ENCODE peak calls at places on chromosomes 7 and 10, in nine cellular contexts. One of them, this sample, is unnamed.
A peak's percentile ranks its signal among the peaks of the same experiment; 100 is the strongest.

GRCh38 chr10:97685395-97685958 is 1.6 kb downstream of the AVPI1 start:
- DNase-seq in MV-4-11: no peak
- DNase-seq in stimulated activated CD4-positive, alpha-beta T cell treated with anti-CD3 and anti-CD28 coated beads, Interleukin-15, amount 100 ng/mL, for 24 hours: no peak
- DNase-seq in activated gamma-delta T cell treated with Interleukin-2 at 50 U/mL for 16 hours: no peak
- DNase-seq in SJSA1: no peak
- DNase-seq in SK-N-DZ: peak; percentile 44
- DNase-seq in SIG-M5: no peak
- DNase-seq in GM13977: no peak
- DNase-seq in 8988T: no peak
- DNase-seq in this sample: no peak

GRCh38 chr7:116218051-116218645 is 7.8 kb downstream of the TES start:
- DNase-seq in SJSA1: peak; percentile 90
- DNase-seq in SIG-M5: no peak
- DNase-seq in 8988T: no peak
- DNase-seq in activated gamma-delta T cell treated with Interleukin-2 at 50 U/mL for 16 hours: no peak
- DNase-seq in GM13977: no peak
- DNase-seq in stimulated activated CD4-positive, alpha-beta T cell treated with anti-CD3 and anti-CD28 coated beads, Interleukin-15, amount 100 ng/mL, for 24 hours: no peak
- DNase-seq in MV-4-11: no peak
- DNase-seq in SK-N-DZ: no peak
- DNase-seq in this sample: peak; percentile 53

GRCh38 chr10:98285416-98285815 is 17.4 kb upstream of the LOXL4 start:
- DNase-seq in MV-4-11: no peak
- DNase-seq in stimulated activated CD4-positive, alpha-beta T cell treated with anti-CD3 and anti-CD28 coated beads, Interleukin-15, amount 100 ng/mL, for 24 hours: no peak
- DNase-seq in SJSA1: no peak
- DNase-seq in 8988T: no peak
- DNase-seq in activated gamma-delta T cell treated with Interleukin-2 at 50 U/mL for 16 hours: no peak
- DNase-seq in SK-N-DZ: no peak
- DNase-seq in SIG-M5: no peak
- DNase-seq in GM13977: no peak
- DNase-seq in this sample: no peak

GRCh38 chr10:70192325-70192966 is 22.1 kb upstream of the SAR1A start:
- DNase-seq in GM13977: no peak
- DNase-seq in 8988T: no peak
- DNase-seq in SK-N-DZ: no peak
- DNase-seq in SJSA1: no peak
- DNase-seq in activated gamma-delta T cell treated with Interleukin-2 at 50 U/mL for 16 hours: no peak
- DNase-seq in SIG-M5: no peak
- DNase-seq in stimulated activated CD4-positive, alpha-beta T cell treated with anti-CD3 and anti-CD28 coated beads, Interleukin-15, amount 100 ng/mL, for 24 hours: no peak
- DNase-seq in MV-4-11: no peak
- DNase-seq in this sample: no peak

GRCh38 chr10:97889461-97890265 is 40.0 kb downstream of the GOLGA7B start:
- DNase-seq in 8988T: no peak
- DNase-seq in stimulated activated CD4-positive, alpha-beta T cell treated with anti-CD3 and anti-CD28 coated beads, Interleukin-15, amount 100 ng/mL, for 24 hours: peak; percentile 23
- DNase-seq in SIG-M5: no peak
- DNase-seq in SJSA1: peak; percentile 76
- DNase-seq in GM13977: no peak
- DNase-seq in SK-N-DZ: no peak
- DNase-seq in activated gamma-delta T cell treated with Interleukin-2 at 50 U/mL for 16 hours: no peak
- DNase-seq in MV-4-11: no peak
- DNase-seq in this sample: no peak

GRCh38 chr7:67654622-67655021 is 658.0 kb downstream of the TYW1 start:
- DNase-seq in 8988T: no peak
- DNase-seq in activated gamma-delta T cell treated with Interleukin-2 at 50 U/mL for 16 hours: no peak
- DNase-seq in stimulated activated CD4-positive, alpha-beta T cell treated with anti-CD3 and anti-CD28 coated beads, Interleukin-15, amount 100 ng/mL, for 24 hours: no peak
- DNase-seq in MV-4-11: no peak
- DNase-seq in SK-N-DZ: no peak
- DNase-seq in GM13977: no peak
- DNase-seq in SIG-M5: no peak
- DNase-seq in SJSA1: no peak
- DNase-seq in this sample: no peak

GRCh38 chr10:117492504-117492903 is 50.0 kb upstream of the EMX2 start:
- DNase-seq in MV-4-11: no peak
- DNase-seq in GM13977: no peak
- DNase-seq in SK-N-DZ: no peak
- DNase-seq in SIG-M5: no peak
- DNase-seq in activated gamma-delta T cell treated with Interleukin-2 at 50 U/mL for 16 hours: no peak
- DNase-seq in SJSA1: no peak
- DNase-seq in 8988T: no peak
- DNase-seq in stimulated activated CD4-positive, alpha-beta T cell treated with anti-CD3 and anti-CD28 coated beads, Interleukin-15, amount 100 ng/mL, for 24 hours: no peak
- DNase-seq in this sample: no peak

GRCh38 chr10:99431190-99431549 is 746 bp upstream of the GOT1 start:
- DNase-seq in MV-4-11: peak; percentile 26
- DNase-seq in SK-N-DZ: peak; percentile 42
- DNase-seq in SIG-M5: no peak
- DNase-seq in 8988T: no peak
- DNase-seq in activated gamma-delta T cell treated with Interleukin-2 at 50 U/mL for 16 hours: no peak
- DNase-seq in SJSA1: no peak
- DNase-seq in stimulated activated CD4-positive, alpha-beta T cell treated with anti-CD3 and anti-CD28 coated beads, Interleukin-15, amount 100 ng/mL, for 24 hours: peak; percentile 35
- DNase-seq in GM13977: no peak
- DNase-seq in this sample: no peak

GRCh38 chr7:33186187-33186586 is 56.8 kb downstream of the BBS9 start:
- DNase-seq in SIG-M5: no peak
- DNase-seq in SJSA1: no peak
- DNase-seq in activated gamma-delta T cell treated with Interleukin-2 at 50 U/mL for 16 hours: no peak
- DNase-seq in 8988T: no peak
- DNase-seq in stimulated activated CD4-positive, alpha-beta T cell treated with anti-CD3 and anti-CD28 coated beads, Interleukin-15, amount 100 ng/mL, for 24 hours: no peak
- DNase-seq in GM13977: no peak
- DNase-seq in SK-N-DZ: no peak
- DNase-seq in MV-4-11: no peak
- DNase-seq in this sample: no peak

GRCh38 chr7:128035712-128036111 is 4.5 kb upstream of the LRRC4 start:
- DNase-seq in SK-N-DZ: peak; percentile 45
- DNase-seq in GM13977: peak; percentile 31
- DNase-seq in MV-4-11: no peak
- DNase-seq in activated gamma-delta T cell treated with Interleukin-2 at 50 U/mL for 16 hours: no peak
- DNase-seq in SIG-M5: no peak
- DNase-seq in SJSA1: no peak
- DNase-seq in stimulated activated CD4-positive, alpha-beta T cell treated with anti-CD3 and anti-CD28 coated beads, Interleukin-15, amount 100 ng/mL, for 24 hours: no peak
- DNase-seq in 8988T: no peak
- DNase-seq in this sample: no peak

GRCh38 chr10:90136731-90137316 is 435.4 kb downstream of the KIF20B start:
- DNase-seq in activated gamma-delta T cell treated with Interleukin-2 at 50 U/mL for 16 hours: no peak
- DNase-seq in SK-N-DZ: peak; percentile 31
- DNase-seq in SJSA1: peak; percentile 5
- DNase-seq in GM13977: no peak
- DNase-seq in SIG-M5: no peak
- DNase-seq in MV-4-11: peak; percentile 7
- DNase-seq in 8988T: no peak
- DNase-seq in stimulated activated CD4-positive, alpha-beta T cell treated with anti-CD3 and anti-CD28 coated beads, Interleukin-15, amount 100 ng/mL, for 24 hours: no peak
- DNase-seq in this sample: no peak

GRCh38 chr10:24952146-24952700 is at the start of gene PRTFDC1:
- DNase-seq in MV-4-11: no peak
- DNase-seq in activated gamma-delta T cell treated with Interleukin-2 at 50 U/mL for 16 hours: peak; percentile 27
- DNase-seq in stimulated activated CD4-positive, alpha-beta T cell treated with anti-CD3 and anti-CD28 coated beads, Interleukin-15, amount 100 ng/mL, for 24 hours: peak; percentile 44
- DNase-seq in SJSA1: peak; percentile 63
- DNase-seq in GM13977: peak; percentile 62
- DNase-seq in SK-N-DZ: peak; percentile 29
- DNase-seq in 8988T: peak; percentile 61
- DNase-seq in SIG-M5: no peak
- DNase-seq in this sample: no peak

GRCh38 chr7:149404830-149405229 is 56.0 kb downstream of the ZNF777 start:
- DNase-seq in stimulated activated CD4-positive, alpha-beta T cell treated with anti-CD3 and anti-CD28 coated beads, Interleukin-15, amount 100 ng/mL, for 24 hours: no peak
- DNase-seq in 8988T: no peak
- DNase-seq in SIG-M5: no peak
- DNase-seq in activated gamma-delta T cell treated with Interleukin-2 at 50 U/mL for 16 hours: no peak
- DNase-seq in MV-4-11: no peak
- DNase-seq in SK-N-DZ: no peak
- DNase-seq in GM13977: no peak
- DNase-seq in SJSA1: no peak
- DNase-seq in this sample: no peak

GRCh38 chr10:94224656-94225055 is 138.1 kb downstream of the NOC3L start:
- DNase-seq in stimulated activated CD4-positive, alpha-beta T cell treated with anti-CD3 and anti-CD28 coated beads, Interleukin-15, amount 100 ng/mL, for 24 hours: no peak
- DNase-seq in activated gamma-delta T cell treated with Interleukin-2 at 50 U/mL for 16 hours: no peak
- DNase-seq in 8988T: no peak
- DNase-seq in GM13977: no peak
- DNase-seq in SJSA1: no peak
- DNase-seq in SK-N-DZ: no peak
- DNase-seq in MV-4-11: no peak
- DNase-seq in SIG-M5: no peak
- DNase-seq in this sample: no peak

GRCh38 chr7:4052126-4052525 is 630.0 kb upstream of the FOXK1 start:
- DNase-seq in SK-N-DZ: peak; percentile 80
- DNase-seq in GM13977: no peak
- DNase-seq in SIG-M5: no peak
- DNase-seq in stimulated activated CD4-positive, alpha-beta T cell treated with anti-CD3 and anti-CD28 coated beads, Interleukin-15, amount 100 ng/mL, for 24 hours: no peak
- DNase-seq in 8988T: no peak
- DNase-seq in SJSA1: no peak
- DNase-seq in MV-4-11: no peak
- DNase-seq in activated gamma-delta T cell treated with Interleukin-2 at 50 U/mL for 16 hours: no peak
- DNase-seq in this sample: no peak

GRCh38 chr10:93415693-93416092 is 66.4 kb downstream of the MYOF start:
- DNase-seq in 8988T: no peak
- DNase-seq in SJSA1: no peak
- DNase-seq in SIG-M5: no peak
- DNase-seq in SK-N-DZ: no peak
- DNase-seq in activated gamma-delta T cell treated with Interleukin-2 at 50 U/mL for 16 hours: no peak
- DNase-seq in MV-4-11: peak; percentile 20
- DNase-seq in GM13977: no peak
- DNase-seq in stimulated activated CD4-positive, alpha-beta T cell treated with anti-CD3 and anti-CD28 coated beads, Interleukin-15, amount 100 ng/mL, for 24 hours: no peak
- DNase-seq in this sample: no peak

GRCh38 chr7:100430450-100431285 is 1.0 kb downstream of the MEPCE start:
- DNase-seq in SJSA1: peak; percentile 20
- DNase-seq in SIG-M5: no peak
- DNase-seq in MV-4-11: peak; percentile 49
- DNase-seq in SK-N-DZ: no peak
- DNase-seq in GM13977: no peak
- DNase-seq in 8988T: no peak
- DNase-seq in stimulated activated CD4-positive, alpha-beta T cell treated with anti-CD3 and anti-CD28 coated beads, Interleukin-15, amount 100 ng/mL, for 24 hours: peak; percentile 52
- DNase-seq in activated gamma-delta T cell treated with Interleukin-2 at 50 U/mL for 16 hours: peak; percentile 35
- DNase-seq in this sample: no peak

GRCh38 chr7:101410743-101411476 is 48.2 kb downstream of the COL26A1 start:
- DNase-seq in MV-4-11: no peak
- DNase-seq in GM13977: peak; percentile 78
- DNase-seq in stimulated activated CD4-positive, alpha-beta T cell treated with anti-CD3 and anti-CD28 coated beads, Interleukin-15, amount 100 ng/mL, for 24 hours: peak; percentile 53
- DNase-seq in SJSA1: peak; percentile 30
- DNase-seq in SK-N-DZ: peak; percentile 84
- DNase-seq in 8988T: peak; percentile 76
- DNase-seq in SIG-M5: no peak
- DNase-seq in activated gamma-delta T cell treated with Interleukin-2 at 50 U/mL for 16 hours: peak; percentile 45
- DNase-seq in this sample: no peak

GRCh38 chr10:86506062-86506461 is 15.5 kb downstream of the WAPL start:
- DNase-seq in activated gamma-delta T cell treated with Interleukin-2 at 50 U/mL for 16 hours: no peak
- DNase-seq in SJSA1: no peak
- DNase-seq in GM13977: no peak
- DNase-seq in SIG-M5: no peak
- DNase-seq in SK-N-DZ: no peak
- DNase-seq in 8988T: no peak
- DNase-seq in MV-4-11: no peak
- DNase-seq in stimulated activated CD4-positive, alpha-beta T cell treated with anti-CD3 and anti-CD28 coated beads, Interleukin-15, amount 100 ng/mL, for 24 hours: no peak
- DNase-seq in this sample: no peak

GRCh38 chr10:114413398-114413797 is 9.1 kb upstream of the AFAP1L2 start:
- DNase-seq in activated gamma-delta T cell treated with Interleukin-2 at 50 U/mL for 16 hours: no peak
- DNase-seq in SK-N-DZ: no peak
- DNase-seq in SIG-M5: no peak
- DNase-seq in MV-4-11: no peak
- DNase-seq in GM13977: no peak
- DNase-seq in 8988T: peak; percentile 53
- DNase-seq in SJSA1: no peak
- DNase-seq in stimulated activated CD4-positive, alpha-beta T cell treated with anti-CD3 and anti-CD28 coated beads, Interleukin-15, amount 100 ng/mL, for 24 hours: no peak
- DNase-seq in this sample: no peak

GRCh38 chr10:17616403-17617030 is 657 bp downstream of the HACD1 start:
- DNase-seq in 8988T: peak; percentile 33
- DNase-seq in stimulated activated CD4-positive, alpha-beta T cell treated with anti-CD3 and anti-CD28 coated beads, Interleukin-15, amount 100 ng/mL, for 24 hours: peak; percentile 55
- DNase-seq in activated gamma-delta T cell treated with Interleukin-2 at 50 U/mL for 16 hours: peak; percentile 11
- DNase-seq in MV-4-11: peak; percentile 30
- DNase-seq in GM13977: peak; percentile 58
- DNase-seq in SJSA1: peak; percentile 61
- DNase-seq in SIG-M5: no peak
- DNase-seq in SK-N-DZ: peak; percentile 15
- DNase-seq in this sample: peak; percentile 18

GRCh38 chr10:103759100-103759781 is 96.1 kb downstream of the SH3PXD2A start:
- DNase-seq in SK-N-DZ: no peak
- DNase-seq in GM13977: peak; percentile 69
- DNase-seq in stimulated activated CD4-positive, alpha-beta T cell treated with anti-CD3 and anti-CD28 coated beads, Interleukin-15, amount 100 ng/mL, for 24 hours: peak; percentile 49
- DNase-seq in MV-4-11: peak; percentile 92
- DNase-seq in activated gamma-delta T cell treated with Interleukin-2 at 50 U/mL for 16 hours: no peak
- DNase-seq in 8988T: no peak
- DNase-seq in SIG-M5: peak; percentile 54
- DNase-seq in SJSA1: peak; percentile 29
- DNase-seq in this sample: peak; percentile 19

GRCh38 chr10:27716521-27716920 is 29.1 kb downstream of the MKX start:
- DNase-seq in SIG-M5: no peak
- DNase-seq in SJSA1: no peak
- DNase-seq in 8988T: no peak
- DNase-seq in MV-4-11: no peak
- DNase-seq in stimulated activated CD4-positive, alpha-beta T cell treated with anti-CD3 and anti-CD28 coated beads, Interleukin-15, amount 100 ng/mL, for 24 hours: no peak
- DNase-seq in SK-N-DZ: no peak
- DNase-seq in GM13977: no peak
- DNase-seq in activated gamma-delta T cell treated with Interleukin-2 at 50 U/mL for 16 hours: no peak
- DNase-seq in this sample: no peak

GRCh38 chr10:30093303-30093967 is 34.0 kb upstream of the JCAD start:
- DNase-seq in SJSA1: no peak
- DNase-seq in MV-4-11: no peak
- DNase-seq in stimulated activated CD4-positive, alpha-beta T cell treated with anti-CD3 and anti-CD28 coated beads, Interleukin-15, amount 100 ng/mL, for 24 hours: no peak
- DNase-seq in SK-N-DZ: no peak
- DNase-seq in GM13977: no peak
- DNase-seq in SIG-M5: no peak
- DNase-seq in activated gamma-delta T cell treated with Interleukin-2 at 50 U/mL for 16 hours: no peak
- DNase-seq in 8988T: no peak
- DNase-seq in this sample: no peak

GRCh38 chr10:1626410-1626809 is 110.9 kb downstream of the ADARB2 start:
- DNase-seq in stimulated activated CD4-positive, alpha-beta T cell treated with anti-CD3 and anti-CD28 coated beads, Interleukin-15, amount 100 ng/mL, for 24 hours: no peak
- DNase-seq in MV-4-11: no peak
- DNase-seq in activated gamma-delta T cell treated with Interleukin-2 at 50 U/mL for 16 hours: no peak
- DNase-seq in 8988T: no peak
- DNase-seq in SK-N-DZ: no peak
- DNase-seq in GM13977: no peak
- DNase-seq in SJSA1: no peak
- DNase-seq in SIG-M5: no peak
- DNase-seq in this sample: no peak

GRCh38 chr7:121286742-121287699 is 41.8 kb upstream of the WNT16 start:
- DNase-seq in SJSA1: no peak
- DNase-seq in SK-N-DZ: no peak
- DNase-seq in activated gamma-delta T cell treated with Interleukin-2 at 50 U/mL for 16 hours: no peak
- DNase-seq in stimulated activated CD4-positive, alpha-beta T cell treated with anti-CD3 and anti-CD28 coated beads, Interleukin-15, amount 100 ng/mL, for 24 hours: no peak
- DNase-seq in GM13977: no peak
- DNase-seq in 8988T: no peak
- DNase-seq in MV-4-11: peak; percentile 10
- DNase-seq in SIG-M5: no peak
- DNase-seq in this sample: no peak

GRCh38 chr10:73877533-73878160 is 3.3 kb upstream of the CAMK2G start:
- DNase-seq in GM13977: no peak
- DNase-seq in MV-4-11: no peak
- DNase-seq in 8988T: no peak
- DNase-seq in stimulated activated CD4-positive, alpha-beta T cell treated with anti-CD3 and anti-CD28 coated beads, Interleukin-15, amount 100 ng/mL, for 24 hours: no peak
- DNase-seq in activated gamma-delta T cell treated with Interleukin-2 at 50 U/mL for 16 hours: no peak
- DNase-seq in SJSA1: no peak
- DNase-seq in SK-N-DZ: no peak
- DNase-seq in SIG-M5: no peak
- DNase-seq in this sample: no peak

GRCh38 chr7:21261627-21262564 is 166.0 kb upstream of the SP4 start:
- DNase-seq in GM13977: peak; percentile 33
- DNase-seq in SIG-M5: no peak
- DNase-seq in stimulated activated CD4-positive, alpha-beta T cell treated with anti-CD3 and anti-CD28 coated beads, Interleukin-15, amount 100 ng/mL, for 24 hours: peak; percentile 62
- DNase-seq in SJSA1: peak; percentile 22
- DNase-seq in activated gamma-delta T cell treated with Interleukin-2 at 50 U/mL for 16 hours: peak; percentile 54
- DNase-seq in 8988T: no peak
- DNase-seq in MV-4-11: peak; percentile 68
- DNase-seq in SK-N-DZ: peak; percentile 16
- DNase-seq in this sample: no peak

GRCh38 chr7:104231054-104232046 is 23.5 kb upstream of the ORC5 start:
- DNase-seq in activated gamma-delta T cell treated with Interleukin-2 at 50 U/mL for 16 hours: peak; percentile 31
- DNase-seq in SK-N-DZ: peak; percentile 60
- DNase-seq in GM13977: peak; percentile 69
- DNase-seq in SIG-M5: no peak
- DNase-seq in MV-4-11: peak; percentile 17
- DNase-seq in SJSA1: peak; percentile 34
- DNase-seq in 8988T: no peak
- DNase-seq in stimulated activated CD4-positive, alpha-beta T cell treated with anti-CD3 and anti-CD28 coated beads, Interleukin-15, amount 100 ng/mL, for 24 hours: peak; percentile 41
- DNase-seq in this sample: peak; percentile 35

GRCh38 chr10:100315603-100316002 is 14.4 kb downstream of the PKD2L1 start:
- DNase-seq in GM13977: no peak
- DNase-seq in 8988T: no peak
- DNase-seq in SK-N-DZ: no peak
- DNase-seq in activated gamma-delta T cell treated with Interleukin-2 at 50 U/mL for 16 hours: no peak
- DNase-seq in stimulated activated CD4-positive, alpha-beta T cell treated with anti-CD3 and anti-CD28 coated beads, Interleukin-15, amount 100 ng/mL, for 24 hours: no peak
- DNase-seq in SIG-M5: no peak
- DNase-seq in MV-4-11: no peak
- DNase-seq in SJSA1: no peak
- DNase-seq in this sample: no peak

GRCh38 chr10:109504401-109504800 is 418.9 kb downstream of the XPNPEP1 start:
- DNase-seq in SJSA1: no peak
- DNase-seq in SK-N-DZ: no peak
- DNase-seq in activated gamma-delta T cell treated with Interleukin-2 at 50 U/mL for 16 hours: no peak
- DNase-seq in stimulated activated CD4-positive, alpha-beta T cell treated with anti-CD3 and anti-CD28 coated beads, Interleukin-15, amount 100 ng/mL, for 24 hours: no peak
- DNase-seq in MV-4-11: peak; percentile 47
- DNase-seq in 8988T: no peak
- DNase-seq in GM13977: no peak
- DNase-seq in SIG-M5: no peak
- DNase-seq in this sample: no peak